ENCODE peak calls at places on chromosomes 3 and 15, in seven cellular contexts. R is esophagus squamous epithelium; A is tibial artery; F is PC-9; M is transverse colon; D is CD8-positive, alpha-beta T cell; K is cardiac muscle cell. X is an unnamed sample.
A peak's percentile ranks its signal among the peaks of the same experiment; 100 is the strongest.

GRCh38 chr3:184700759-184701158 is 11.1 kb downstream of the MAGEF1 start:
- DNase-seq in R (no peak), A (no peak), F (no peak), M (no peak), D (no peak), K (no peak), X (no peak)

GRCh38 chr15:62742409-62743171 is 300.0 kb upstream of the TPM1 start:
- DNase-seq in R (no peak), A (peak; percentile 92), F (peak; percentile 51), M (peak; percentile 45), D (peak; percentile 13), K (peak; percentile 93), X (no peak)

GRCh38 chr3:50606596-50606995 is 5.0 kb downstream of the CISH start:
- DNase-seq in R (no peak), A (no peak), F (no peak), M (no peak), D (peak; percentile 43), K (no peak), X (no peak)

GRCh38 chr3:85189731-85190130 is 230.9 kb downstream of the CADM2 start:
- DNase-seq in R (no peak), A (no peak), F (no peak), M (no peak), D (no peak), K (no peak), X (no peak)

GRCh38 chr15:58980351-58980939 is 7.0 kb upstream of the RNF111 start:
- DNase-seq in R (no peak), A (no peak), F (no peak), M (no peak), D (no peak), K (peak; percentile 64), X (no peak)

GRCh38 chr3:35758358-35758757 is 119.0 kb downstream of the ARPP21 start:
- DNase-seq in R (no peak), A (no peak), F (no peak), M (no peak), D (no peak), K (no peak), X (no peak)

GRCh38 chr3:69716119-69716518 is 23.1 kb upstream of the MITF start:
- DNase-seq in R (no peak), A (no peak), F (no peak), M (no peak), D (no peak), K (no peak), X (no peak)

GRCh38 chr3:39398700-39399099 is 7.8 kb upstream of the RPSA start:
- DNase-seq in R (no peak), A (no peak), F (no peak), M (no peak), D (no peak), K (no peak), X (no peak)

GRCh38 chr15:88612186-88612796 is 8.8 kb upstream of the AEN start:
- DNase-seq in R (no peak), A (no peak), F (no peak), M (no peak), D (no peak), K (no peak), X (no peak)

GRCh38 chr15:88606437-88606794 is 14.7 kb upstream of the AEN start:
- DNase-seq in R (no peak), A (no peak), F (no peak), M (no peak), D (no peak), K (no peak), X (no peak)

GRCh38 chr15:88608607-88609181 is 12.4 kb upstream of the AEN start:
- DNase-seq in R (no peak), A (no peak), F (no peak), M (no peak), D (no peak), K (no peak), X (no peak)

GRCh38 chr15:88610756-88611231 is 10.3 kb upstream of the AEN start:
- DNase-seq in R (no peak), A (no peak), F (no peak), M (no peak), D (no peak), K (no peak), X (no peak)

DNA sequence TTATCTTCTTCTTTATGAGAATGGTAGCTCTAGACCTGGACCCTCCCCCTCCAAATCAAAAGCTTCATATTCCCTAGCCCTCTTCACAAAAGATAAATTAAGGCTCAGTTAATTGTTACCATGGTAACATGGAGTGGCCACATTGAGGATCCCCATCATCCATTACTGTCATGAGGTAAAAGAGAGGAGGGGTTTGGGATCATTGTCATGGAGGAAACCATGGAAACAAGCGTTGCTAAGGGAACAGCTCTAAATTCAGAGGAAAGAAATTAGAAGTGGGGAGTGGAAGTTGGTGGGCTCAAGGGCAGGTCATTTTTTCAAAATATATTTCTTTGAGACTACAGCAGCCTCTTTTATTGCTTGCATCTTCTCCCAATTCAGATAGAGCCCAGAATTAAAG is 11.8 kb upstream of the AEN start:
- DNase-seq in R (no peak), A (no peak), F (no peak), M (no peak), D (no peak), K (no peak), X (no peak)
- H3K4me1 ChIP-seq in R (peaks cover 11% of the 10 kb centered on the region), A (no peaks in the 10 kb centered on the region), F (no peaks in the 10 kb centered on the region), M (peaks cover 14% of the 10 kb centered on the region), D (peaks cover 17% of the 10 kb centered on the region), K (peaks cover 7% of the 10 kb centered on the region), X (peaks cover 15% of the 10 kb centered on the region)

GRCh38 chr15:40105517-40106202 is 3.0 kb downstream of the BMF start:
- DNase-seq in R (no peak), A (peak; percentile 62), F (no peak), M (no peak), D (no peak), K (no peak), X (peak; percentile 18)

GRCh38 chr15:40103864-40104271 is 4.8 kb downstream of the BMF start:
- DNase-seq in R (no peak), A (no peak), F (no peak), M (no peak), D (no peak), K (no peak), X (no peak)

GRCh38 chr15:40106203-40107161 is 2.2 kb downstream of the BMF start:
- DNase-seq in R (no peak), A (peak; percentile 83), F (peak; percentile 81), M (peak; percentile 85), D (no peak), K (peak; percentile 90), X (no peak)

GRCh38 chr15:40104296-40104864 is 4.3 kb downstream of the BMF start:
- DNase-seq in R (no peak), A (no peak), F (no peak), M (no peak), D (no peak), K (no peak), X (no peak)

GRCh38 chr15:40104865-40105516 is 3.7 kb downstream of the BMF start:
- DNase-seq in R (no peak), A (peak; percentile 96), F (peak; percentile 88), M (peak; percentile 93), D (peak; percentile 72), K (peak; percentile 93), X (peak; percentile 46)
- H3K4me3 ChIP-seq in R (peak overlapping the region; percentile 17), A (no peak overlapping the region), F (no peak overlapping the region), M (no peak overlapping the region), D (no peak overlapping the region), K (no peak overlapping the region), X (peak overlapping the region; percentile 36)

GRCh38 chr3:172128852-172129251 is 89.5 kb downstream of the FNDC3B start:
- DNase-seq in R (no peak), A (no peak), F (no peak), M (no peak), D (no peak), K (no peak), X (no peak)
- H3K4me1 ChIP-seq in R (peaks cover 44% of the 10 kb centered on the region), A (no peaks in the 10 kb centered on the region), F (peaks cover 97% of the 10 kb centered on the region), M (peaks cover 70% of the 10 kb centered on the region), D (peaks cover 16% of the 10 kb centered on the region), K (peaks cover 11% of the 10 kb centered on the region), X (peaks cover 10% of the 10 kb centered on the region)

DNA sequence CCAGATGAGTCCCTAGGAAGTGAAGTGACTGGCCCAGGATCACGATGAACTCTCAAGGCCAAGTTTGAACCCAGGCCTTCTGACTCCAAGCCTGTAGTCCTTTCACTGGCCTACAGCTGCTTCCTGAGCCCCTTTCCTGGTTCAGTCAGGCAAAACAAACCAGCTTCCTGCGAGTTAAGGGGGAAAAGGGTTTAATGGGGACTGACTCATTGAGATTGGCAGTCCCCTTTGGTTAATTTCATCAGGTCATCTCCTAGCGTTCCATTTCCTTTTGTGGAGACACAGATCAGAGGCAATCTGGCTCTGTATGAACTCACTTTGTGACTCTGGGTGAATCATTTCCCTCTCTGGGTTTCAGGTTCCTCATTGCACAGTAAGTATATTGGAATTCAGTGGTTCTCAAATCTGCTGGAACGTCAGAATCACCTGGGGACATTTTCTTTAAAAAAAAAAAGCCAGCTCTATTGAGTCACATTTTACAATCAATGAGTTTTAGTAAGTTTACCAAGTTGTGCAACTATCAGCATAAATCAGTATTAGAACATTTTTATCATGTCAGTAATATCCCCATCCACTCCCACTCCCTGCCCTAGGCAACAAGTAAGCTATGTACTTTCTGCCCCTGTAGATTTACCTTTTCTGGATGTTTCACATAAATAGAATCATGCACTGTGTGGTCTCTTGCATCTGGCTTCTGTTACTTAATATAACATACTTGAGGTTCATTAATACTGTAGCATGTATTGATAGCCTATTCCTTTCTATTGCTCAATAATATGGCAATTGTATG is 180.2 kb downstream of the THSD4 start:
- DNase-seq in R (no peak), A (no peak), F (peak; percentile 68), M (no peak), D (no peak), K (peak; percentile 90), X (no peak)
- H3K4me3 ChIP-seq in R (no peak overlapping the region), A (no peak overlapping the region), F (no peak overlapping the region), M (no peak overlapping the region), D (no peak overlapping the region), K (no peak overlapping the region), X (no peak overlapping the region)

DNA sequence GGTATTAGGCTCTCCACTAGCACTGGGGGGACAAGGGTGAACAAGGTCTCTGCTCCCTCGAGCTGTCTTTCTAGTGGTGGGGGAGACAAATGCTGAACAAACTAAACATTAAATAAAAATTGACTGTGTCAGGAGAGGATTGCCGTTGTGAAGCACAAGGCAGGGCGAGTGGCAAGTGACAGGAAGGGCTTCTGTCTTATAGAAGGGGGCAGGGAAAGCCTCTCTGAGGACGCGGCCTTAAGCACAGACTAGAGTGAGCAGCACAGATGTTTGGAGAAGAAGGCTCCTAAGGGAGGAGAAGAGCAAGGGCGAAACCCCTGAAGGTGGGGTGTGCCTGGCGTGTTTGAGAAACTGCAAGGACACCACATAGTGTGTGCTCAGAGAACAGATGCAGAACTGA is 50.9 kb upstream of the ATP2B2 start:
- DNase-seq in R (no peak), A (no peak), F (no peak), M (no peak), D (no peak), K (no peak), X (no peak)
- H3K4me1 ChIP-seq in R (peaks cover under 1% of the 10 kb centered on the region), A (no peaks in the 10 kb centered on the region), F (no peaks in the 10 kb centered on the region), M (no peaks in the 10 kb centered on the region), D (peaks cover 15% of the 10 kb centered on the region), K (peaks cover 3% of the 10 kb centered on the region), X (peaks cover 17% of the 10 kb centered on the region)

DNA sequence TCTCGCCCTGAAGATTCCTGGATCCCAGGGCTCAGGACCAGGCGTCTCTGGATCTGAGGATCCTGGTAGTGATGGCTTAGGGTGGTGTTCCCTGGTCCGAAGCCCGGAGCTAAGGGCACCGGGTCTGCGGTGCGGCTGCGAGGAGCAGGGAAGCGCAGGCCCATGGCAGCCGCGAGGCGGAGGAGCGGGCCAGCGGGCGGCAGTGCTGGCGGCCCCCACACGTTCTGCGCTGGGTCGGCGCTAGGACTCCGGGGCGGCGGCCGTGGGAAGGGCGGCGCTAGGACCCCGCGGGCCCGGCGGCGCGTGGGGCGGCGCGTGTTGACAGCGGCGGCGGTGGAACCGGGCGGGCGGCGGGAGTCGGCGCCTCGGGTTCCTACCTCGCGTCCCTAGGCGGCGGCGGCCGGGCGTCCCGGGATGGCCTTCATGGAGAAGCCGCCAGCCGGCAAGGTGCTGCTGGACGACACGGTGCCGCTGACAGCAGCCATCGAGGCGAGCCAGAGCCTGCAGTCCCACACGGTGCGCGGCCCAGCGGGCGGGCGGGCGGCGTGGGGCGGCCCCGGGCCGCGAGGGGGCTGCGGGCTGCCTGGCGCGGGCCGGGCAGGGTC is at the start of gene PXK:
- DNase-seq in R (peak; percentile 3), A (peak; percentile 89), F (peak; percentile 70), M (peak; percentile 86), D (peak; percentile 71), K (peak; percentile 88), X (peak; percentile 57)
- H3K4me3 ChIP-seq in R (peak within 1 kb of the TSS; percentile 78), A (peak within 1 kb of the TSS; percentile 90), F (peak within 1 kb of the TSS; percentile 72), M (peak within 1 kb of the TSS; percentile 96), D (peak within 1 kb of the TSS; percentile 78), K (peak within 1 kb of the TSS; percentile 78), X (peak within 1 kb of the TSS; percentile 74)